ENCODE peak calls at places on chromosomes 4 and X, in nine cellular contexts. One of them, this sample, is unnamed.
A peak's percentile ranks its signal among the peaks of the same experiment; 100 is the strongest.

GRCh38 chrX:150463566-150463965 is 100.4 kb downstream of the MAMLD1 start:
- DNase-seq in H9: no peak
- DNase-seq in tibial nerve: no peak
- DNase-seq in Peyer's patch: no peak
- DNase-seq in left lung: no peak
- DNase-seq in H1: no peak
- DNase-seq in neural progenitor cell: no peak
- DNase-seq in CD8-positive, alpha-beta T cell: no peak
- DNase-seq in PC-9: no peak
- DNase-seq in this sample: no peak

GRCh38 chr4:145679520-145679919 is 426 bp upstream of the C4orf51 start:
- DNase-seq in left lung: peak; percentile 66
- DNase-seq in H9: no peak
- DNase-seq in CD8-positive, alpha-beta T cell: no peak
- DNase-seq in H1: no peak
- DNase-seq in PC-9: peak; percentile 51
- DNase-seq in Peyer's patch: no peak
- DNase-seq in neural progenitor cell: no peak
- DNase-seq in tibial nerve: no peak
- DNase-seq in this sample: peak; percentile 37

GRCh38 chr4:42152507-42153504 is at the start of gene BEND4:
- DNase-seq in tibial nerve: no peak
- DNase-seq in Peyer's patch: no peak
- DNase-seq in neural progenitor cell: peak; percentile 16
- DNase-seq in left lung: no peak
- DNase-seq in H1: no peak
- DNase-seq in H9: peak; percentile 37
- DNase-seq in CD8-positive, alpha-beta T cell: no peak
- DNase-seq in PC-9: no peak
- DNase-seq in this sample: no peak

GRCh38 chr4:70892086-70892769 is 9.9 kb upstream of the MOB1B start:
- DNase-seq in tibial nerve: peak; percentile 76
- DNase-seq in neural progenitor cell: no peak
- DNase-seq in H9: no peak
- DNase-seq in left lung: peak; percentile 76
- DNase-seq in PC-9: no peak
- DNase-seq in Peyer's patch: no peak
- DNase-seq in H1: no peak
- DNase-seq in CD8-positive, alpha-beta T cell: no peak
- DNase-seq in this sample: no peak

GRCh38 chr4:152805071-152805650 is 25.4 kb downstream of the ARFIP1 start:
- DNase-seq in CD8-positive, alpha-beta T cell: no peak
- DNase-seq in PC-9: no peak
- DNase-seq in tibial nerve: no peak
- DNase-seq in left lung: no peak
- DNase-seq in neural progenitor cell: no peak
- DNase-seq in H9: no peak
- DNase-seq in H1: no peak
- DNase-seq in Peyer's patch: no peak
- DNase-seq in this sample: no peak

GRCh38 chr4:38529189-38530115 is 134.5 kb upstream of the KLF3 start:
- DNase-seq in tibial nerve: no peak
- DNase-seq in CD8-positive, alpha-beta T cell: peak; percentile 63
- DNase-seq in PC-9: peak; percentile 68
- DNase-seq in Peyer's patch: peak; percentile 72
- DNase-seq in left lung: peak; percentile 65
- DNase-seq in H9: no peak
- DNase-seq in neural progenitor cell: no peak
- DNase-seq in H1: no peak
- DNase-seq in this sample: peak; percentile 60

GRCh38 chrX:3711331-3711917 is 2.0 kb downstream of the PRKX start:
- DNase-seq in left lung: no peak
- DNase-seq in Peyer's patch: no peak
- DNase-seq in H9: no peak
- DNase-seq in H1: no peak
- DNase-seq in PC-9: no peak
- DNase-seq in tibial nerve: no peak
- DNase-seq in neural progenitor cell: no peak
- DNase-seq in CD8-positive, alpha-beta T cell: peak; percentile 38
- DNase-seq in this sample: no peak

GRCh38 chr4:13865871-13866669 is 238.5 kb upstream of the BOD1L1 start:
- DNase-seq in neural progenitor cell: no peak
- DNase-seq in left lung: no peak
- DNase-seq in PC-9: no peak
- DNase-seq in Peyer's patch: no peak
- DNase-seq in CD8-positive, alpha-beta T cell: no peak
- DNase-seq in tibial nerve: no peak
- DNase-seq in H1: no peak
- DNase-seq in H9: no peak
- DNase-seq in this sample: no peak

GRCh38 chr4:149793459-149793858 is 22.2 kb downstream of the IQCM start:
- DNase-seq in tibial nerve: no peak
- DNase-seq in neural progenitor cell: no peak
- DNase-seq in left lung: no peak
- DNase-seq in H1: no peak
- DNase-seq in PC-9: no peak
- DNase-seq in CD8-positive, alpha-beta T cell: no peak
- DNase-seq in H9: no peak
- DNase-seq in Peyer's patch: no peak
- DNase-seq in this sample: no peak

GRCh38 chr4:56979674-56980073 is 978 bp downstream of the POLR2B start:
- DNase-seq in PC-9: peak; percentile 19
- DNase-seq in CD8-positive, alpha-beta T cell: peak; percentile 59
- DNase-seq in tibial nerve: no peak
- DNase-seq in Peyer's patch: peak; percentile 53
- DNase-seq in H1: no peak
- DNase-seq in H9: peak; percentile 32
- DNase-seq in neural progenitor cell: peak; percentile 37
- DNase-seq in left lung: no peak
- DNase-seq in this sample: no peak

GRCh38 chrX:10165580-10166247 is 8.9 kb downstream of the CLCN4 start:
- DNase-seq in H9: no peak
- DNase-seq in neural progenitor cell: no peak
- DNase-seq in left lung: no peak
- DNase-seq in H1: no peak
- DNase-seq in tibial nerve: no peak
- DNase-seq in PC-9: no peak
- DNase-seq in Peyer's patch: no peak
- DNase-seq in CD8-positive, alpha-beta T cell: no peak
- DNase-seq in this sample: no peak

GRCh38 chrX:9656277-9656676 is 109.4 kb downstream of the GPR143 start:
- DNase-seq in neural progenitor cell: no peak
- DNase-seq in PC-9: no peak
- DNase-seq in left lung: no peak
- DNase-seq in Peyer's patch: no peak
- DNase-seq in H9: no peak
- DNase-seq in tibial nerve: no peak
- DNase-seq in CD8-positive, alpha-beta T cell: no peak
- DNase-seq in H1: no peak
- DNase-seq in this sample: peak; percentile 9

GRCh38 chrX:22196151-22196550 is 76.6 kb upstream of the CBLL2 start:
- DNase-seq in Peyer's patch: no peak
- DNase-seq in left lung: no peak
- DNase-seq in H9: no peak
- DNase-seq in H1: no peak
- DNase-seq in CD8-positive, alpha-beta T cell: no peak
- DNase-seq in neural progenitor cell: no peak
- DNase-seq in tibial nerve: no peak
- DNase-seq in PC-9: no peak
- DNase-seq in this sample: no peak

GRCh38 chr4:145618210-145618911 is 824 bp upstream of the MMAA start:
- DNase-seq in left lung: no peak
- DNase-seq in tibial nerve: peak; percentile 9
- DNase-seq in Peyer's patch: no peak
- DNase-seq in H1: no peak
- DNase-seq in H9: no peak
- DNase-seq in neural progenitor cell: peak; percentile 4
- DNase-seq in PC-9: peak; percentile 6
- DNase-seq in CD8-positive, alpha-beta T cell: peak; percentile 27
- DNase-seq in this sample: no peak

GRCh38 chrX:1152090-1152489 is 60.4 kb downstream of the CRLF2 start:
- DNase-seq in tibial nerve: no peak
- DNase-seq in neural progenitor cell: no peak
- DNase-seq in H1: no peak
- DNase-seq in CD8-positive, alpha-beta T cell: no peak
- DNase-seq in left lung: no peak
- DNase-seq in PC-9: no peak
- DNase-seq in Peyer's patch: no peak
- DNase-seq in H9: peak; percentile 25
- DNase-seq in this sample: no peak

GRCh38 chr4:4663028-4663427 is 121.2 kb upstream of the STX18 start:
- DNase-seq in neural progenitor cell: no peak
- DNase-seq in tibial nerve: no peak
- DNase-seq in Peyer's patch: no peak
- DNase-seq in CD8-positive, alpha-beta T cell: no peak
- DNase-seq in left lung: no peak
- DNase-seq in H9: no peak
- DNase-seq in PC-9: no peak
- DNase-seq in H1: no peak
- DNase-seq in this sample: no peak

GRCh38 chr4:102358128-102358527 is 12.8 kb upstream of the SLC39A8 start:
- DNase-seq in left lung: no peak
- DNase-seq in H9: no peak
- DNase-seq in neural progenitor cell: no peak
- DNase-seq in CD8-positive, alpha-beta T cell: no peak
- DNase-seq in H1: no peak
- DNase-seq in PC-9: no peak
- DNase-seq in tibial nerve: no peak
- DNase-seq in Peyer's patch: no peak
- DNase-seq in this sample: no peak

GRCh38 chr4:26583538-26583864 is 383 bp upstream of the TBC1D19 start:
- DNase-seq in left lung: no peak
- DNase-seq in H1: no peak
- DNase-seq in Peyer's patch: no peak
- DNase-seq in H9: no peak
- DNase-seq in neural progenitor cell: no peak
- DNase-seq in PC-9: no peak
- DNase-seq in CD8-positive, alpha-beta T cell: no peak
- DNase-seq in tibial nerve: no peak
- DNase-seq in this sample: no peak

GRCh38 chr4:27668001-27668400 is 807.4 kb downstream of the STIM2 start:
- DNase-seq in H1: no peak
- DNase-seq in left lung: no peak
- DNase-seq in CD8-positive, alpha-beta T cell: no peak
- DNase-seq in neural progenitor cell: no peak
- DNase-seq in tibial nerve: no peak
- DNase-seq in H9: no peak
- DNase-seq in Peyer's patch: no peak
- DNase-seq in PC-9: no peak
- DNase-seq in this sample: no peak

GRCh38 chr4:27662426-27662825 is 801.8 kb downstream of the STIM2 start:
- DNase-seq in Peyer's patch: no peak
- DNase-seq in CD8-positive, alpha-beta T cell: no peak
- DNase-seq in neural progenitor cell: peak; percentile 7
- DNase-seq in tibial nerve: no peak
- DNase-seq in PC-9: no peak
- DNase-seq in H9: peak; percentile 29
- DNase-seq in H1: no peak
- DNase-seq in left lung: no peak
- DNase-seq in this sample: no peak

GRCh38 chr4:27666943-27667342 is 806.3 kb downstream of the STIM2 start:
- DNase-seq in Peyer's patch: no peak
- DNase-seq in tibial nerve: no peak
- DNase-seq in left lung: no peak
- DNase-seq in H9: peak; percentile 31
- DNase-seq in neural progenitor cell: peak; percentile 46
- DNase-seq in PC-9: no peak
- DNase-seq in H1: no peak
- DNase-seq in CD8-positive, alpha-beta T cell: no peak
- DNase-seq in this sample: no peak
- TF ChIP-seq CTCF in Peyer's patch: no peak
- TF ChIP-seq CTCF in tibial nerve: no peak
- TF ChIP-seq CTCF in left lung: no peak
- TF ChIP-seq CTCF in H9: peak; percentile 55
- TF ChIP-seq CTCF in neural progenitor cell: peak; percentile 51
- TF ChIP-seq CTCF in PC-9: no peak
- TF ChIP-seq CTCF in H1: peak; percentile 45
- TF ChIP-seq CTCF in CD8-positive, alpha-beta T cell: no peak
- TF ChIP-seq CTCF in this sample: no peak

GRCh38 chr4:116020141-116020722 is 906.8 kb upstream of the NDST4 start:
- DNase-seq in PC-9: no peak
- DNase-seq in neural progenitor cell: peak; percentile 43
- DNase-seq in H9: no peak
- DNase-seq in left lung: no peak
- DNase-seq in tibial nerve: no peak
- DNase-seq in H1: no peak
- DNase-seq in Peyer's patch: no peak
- DNase-seq in CD8-positive, alpha-beta T cell: no peak
- DNase-seq in this sample: no peak
- H3K9me3 ChIP-seq in PC-9: peaks cover 6% of the 10 kb centered on the region
- H3K9me3 ChIP-seq in neural progenitor cell: peaks cover 15% of the 10 kb centered on the region
- H3K9me3 ChIP-seq in H9: peaks cover 39% of the 10 kb centered on the region
- H3K9me3 ChIP-seq in left lung: no peaks in the 10 kb centered on the region
- H3K9me3 ChIP-seq in tibial nerve: peaks cover 7% of the 10 kb centered on the region
- H3K9me3 ChIP-seq in H1: peaks cover 41% of the 10 kb centered on the region
- H3K9me3 ChIP-seq in Peyer's patch: peaks cover 18% of the 10 kb centered on the region
- H3K9me3 ChIP-seq in CD8-positive, alpha-beta T cell: peaks cover 17% of the 10 kb centered on the region
- H3K9me3 ChIP-seq in this sample: no peaks in the 10 kb centered on the region

DNA sequence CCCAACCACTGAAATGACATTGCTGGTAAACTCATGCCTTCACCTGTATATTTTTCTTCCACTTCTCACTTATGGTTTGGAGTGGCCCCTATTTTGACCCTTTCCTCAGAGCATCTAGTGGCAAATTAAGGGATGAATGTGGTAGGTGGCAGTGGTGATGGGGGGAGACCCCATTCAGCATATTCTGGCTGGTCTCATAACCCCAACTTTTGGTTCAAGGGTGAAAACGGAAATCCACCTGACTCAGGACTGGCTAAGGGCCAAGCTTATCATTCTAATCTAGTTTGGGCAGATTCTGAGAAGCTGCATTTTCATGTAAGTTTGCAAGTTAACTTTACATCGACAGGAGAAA is 47.0 kb upstream of the NSUN7 start:
- DNase-seq in Peyer's patch: no peak
- DNase-seq in tibial nerve: no peak
- DNase-seq in left lung: no peak
- DNase-seq in CD8-positive, alpha-beta T cell: no peak
- DNase-seq in H1: no peak
- DNase-seq in H9: no peak
- DNase-seq in neural progenitor cell: no peak
- DNase-seq in PC-9: peak; percentile 51
- DNase-seq in this sample: no peak
- H3K27ac ChIP-seq in Peyer's patch: no peak overlapping the region
- H3K27ac ChIP-seq in tibial nerve: no peak overlapping the region
- H3K27ac ChIP-seq in left lung: no peak overlapping the region
- H3K27ac ChIP-seq in CD8-positive, alpha-beta T cell: no peak overlapping the region
- H3K27ac ChIP-seq in H1: no peak overlapping the region
- H3K27ac ChIP-seq in H9: no peak overlapping the region
- H3K27ac ChIP-seq in neural progenitor cell: no peak overlapping the region
- H3K27ac ChIP-seq in PC-9: peak overlapping the region; percentile 94
- H3K27ac ChIP-seq in this sample: no peak overlapping the region

DNA sequence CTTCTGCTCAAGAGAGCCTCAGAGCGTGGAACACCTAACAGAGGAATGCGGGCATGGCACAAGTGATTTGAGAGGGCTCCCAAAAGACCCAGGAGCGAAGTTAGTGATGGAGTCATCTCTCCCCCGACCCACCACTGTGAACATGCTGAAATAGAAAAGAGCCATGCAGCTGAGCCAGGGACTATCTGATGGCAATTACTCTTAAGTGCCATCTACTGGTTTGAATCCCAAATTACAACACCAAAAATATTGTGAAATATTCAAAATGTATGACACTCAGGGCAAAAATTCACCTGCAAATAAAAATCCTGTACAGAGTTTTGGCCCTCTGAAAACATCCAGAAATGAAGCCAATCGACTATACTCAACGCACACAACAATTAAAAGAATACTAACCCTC is 2038.9 kb upstream of the ADGRL3 start:
- DNase-seq in CD8-positive, alpha-beta T cell: no peak
- DNase-seq in H9: no peak
- DNase-seq in tibial nerve: no peak
- DNase-seq in PC-9: no peak
- DNase-seq in H1: no peak
- DNase-seq in Peyer's patch: no peak
- DNase-seq in neural progenitor cell: no peak
- DNase-seq in left lung: no peak
- DNase-seq in this sample: no peak
- TF ChIP-seq CTCF in CD8-positive, alpha-beta T cell: no peak
- TF ChIP-seq CTCF in H9: peak; percentile 53
- TF ChIP-seq CTCF in tibial nerve: no peak
- TF ChIP-seq CTCF in PC-9: peak; percentile 39
- TF ChIP-seq CTCF in H1: peak; percentile 15
- TF ChIP-seq CTCF in Peyer's patch: no peak
- TF ChIP-seq CTCF in neural progenitor cell: peak; percentile 35
- TF ChIP-seq CTCF in left lung: no peak
- TF ChIP-seq CTCF in this sample: no peak

This sample was measured in pancreas.